ENCODE peak calls at places on chromosome X, in nine cellular contexts. S is progenitor cell of endocrine pancreas, O is spleen, J is NCI-H2081, I is H9, T is hypothalamus, H is AG10803, Q is NCI-H69, P is pons. L is an unnamed sample.

GRCh38 chrX:130083107-130083490 is 27.2 kb downstream of the ELF4 start:
- DNase-seq in P (no peak), I (no peak), S (no peak), H (no peak), Q (no peak), O (no peak), J (no peak), T (no peak), L (no peak)

GRCh38 chrX:132209527-132209926 is 9.7 kb downstream of the RAP2C start:
- DNase-seq in I (no peak), T (no peak), H (peak), P (no peak), O (no peak), Q (no peak), S (no peak), J (no peak), L (no peak)

GRCh38 chrX:48025561-48025960 is 18.8 kb downstream of the SPACA5 start:
- DNase-seq in T (no peak), I (peak), S (no peak), Q (peak), H (peak), J (peak), O (no peak), P (peak), L (peak)

GRCh38 chrX:2690856-2691542 is at the start of gene CD99:
- DNase-seq in P (peak), O (peak), H (peak), J (no peak), S (peak), T (no peak), Q (no peak), I (peak), L (no peak)

GRCh38 chrX:132940727-132941162 is 17.7 kb downstream of the HS6ST2 start:
- DNase-seq in S (no peak), Q (no peak), P (no peak), T (no peak), H (no peak), O (no peak), J (no peak), I (no peak), L (no peak)

GRCh38 chrX:8323356-8323755 is 141.3 kb upstream of the VCX3B start:
- DNase-seq in T (no peak), O (no peak), Q (no peak), P (no peak), H (no peak), S (no peak), J (no peak), I (peak), L (no peak)

GRCh38 chrX:140918398-140919043 is 83.9 kb upstream of the SPANXB1 start:
- DNase-seq in O (no peak), I (peak), J (peak), T (no peak), P (peak), Q (peak), S (no peak), H (peak), L (peak)

GRCh38 chrX:129795584-129795983 is 15.8 kb downstream of the SASH3 start:
- DNase-seq in Q (no peak), S (no peak), T (no peak), O (no peak), P (no peak), H (no peak), J (no peak), I (no peak), L (no peak)

GRCh38 chrX:41236629-41237028 is 97.3 kb upstream of the DDX3X start:
- DNase-seq in T (no peak), Q (no peak), I (no peak), S (no peak), H (peak), P (peak), J (no peak), O (no peak), L (no peak)

GRCh38 chrX:22325091-22325490 is 52.4 kb downstream of the CBLL2 start:
- DNase-seq in S (no peak), P (no peak), Q (no peak), T (no peak), H (peak), O (no peak), I (no peak), J (no peak), L (no peak)

GRCh38 chrX:71292669-71293379 is 8.7 kb upstream of the ITGB1BP2 start:
- DNase-seq in O (no peak), H (peak), S (no peak), P (no peak), I (no peak), J (no peak), Q (no peak), T (no peak), L (no peak)

GRCh38 chrX:9249452-9249851 is 215.4 kb upstream of the TBL1X start:
- DNase-seq in Q (no peak), I (no peak), H (no peak), P (no peak), S (no peak), J (no peak), O (no peak), T (no peak), L (no peak)

GRCh38 chrX:40152706-40153334 is 55.1 kb upstream of the BCOR start:
- DNase-seq in H (no peak), T (no peak), J (peak), I (peak), S (no peak), P (peak), Q (peak), O (peak), L (peak)

GRCh38 chrX:108309144-108309543 is 129.1 kb downstream of the COL4A6 start:
- DNase-seq in J (no peak), Q (no peak), S (no peak), I (no peak), P (no peak), O (no peak), H (no peak), T (no peak), L (no peak)

GRCh38 chrX:66020578-66021406 is 19.1 kb downstream of the VSIG4 start:
- DNase-seq in Q (no peak), P (no peak), H (no peak), S (no peak), I (no peak), J (no peak), O (no peak), T (no peak), L (no peak)

GRCh38 chrX:130091976-130092522 is 18.2 kb downstream of the ELF4 start:
- DNase-seq in H (no peak), Q (peak), J (no peak), P (no peak), S (no peak), T (no peak), I (peak), O (peak), L (no peak)

GRCh38 chrX:76918033-76918432 is 490.5 kb downstream of the MAGEE1 start:
- DNase-seq in H (no peak), T (no peak), P (no peak), O (no peak), Q (no peak), J (no peak), S (no peak), I (no peak), L (no peak)

GRCh38 chrX:97039363-97040029 is 155.8 kb downstream of the RPA4 start:
- DNase-seq in P (peak), Q (no peak), T (no peak), S (no peak), O (no peak), J (no peak), H (peak), I (no peak), L (peak)

GRCh38 chrX:47178337-47178736 is 15.3 kb upstream of the UBA1 start:
- DNase-seq in O (peak), T (no peak), H (no peak), S (no peak), Q (no peak), P (no peak), I (no peak), J (no peak), L (no peak)

GRCh38 chrX:15242899-15243555 is 26.9 kb downstream of the ASB9 start:
- DNase-seq in H (peak), J (peak), Q (peak), I (no peak), S (no peak), P (peak), O (no peak), T (no peak), L (peak)

GRCh38 chrX:12446342-12447075 is 308.2 kb downstream of the FRMPD4 start:
- DNase-seq in S (no peak), O (no peak), H (peak), T (no peak), I (no peak), J (no peak), P (no peak), Q (no peak), L (no peak)

GRCh38 chrX:129741880-129742758 is 3.3 kb downstream of the XPNPEP2 start:
- DNase-seq in P (no peak), I (peak), O (no peak), Q (peak), T (no peak), S (no peak), J (no peak), H (no peak), L (no peak)

GRCh38 chrX:138986235-138986634 is 274.7 kb upstream of the FGF13 start:
- DNase-seq in S (no peak), P (no peak), H (peak), J (no peak), I (no peak), Q (no peak), T (no peak), O (no peak), L (no peak)

GRCh38 chrX:109783712-109784109 is 50.7 kb upstream of the ACSL4 start:
- DNase-seq in T (no peak), H (no peak), S (no peak), J (no peak), I (no peak), O (no peak), P (no peak), Q (no peak), L (no peak)

GRCh38 chrX:137562096-137562495 is 3.8 kb upstream of the ZIC3 start:
- DNase-seq in H (no peak), T (no peak), I (no peak), Q (no peak), S (no peak), P (no peak), O (no peak), J (no peak), L (no peak)

GRCh38 chrX:53072418-53073114 is 9.6 kb upstream of the TSPYL2 start:
- DNase-seq in P (peak), Q (peak), S (no peak), I (no peak), T (no peak), H (no peak), J (no peak), O (peak), L (no peak)

GRCh38 chrX:135328421-135329005 is 19.2 kb downstream of the ETDC start:
- DNase-seq in O (no peak), Q (no peak), J (no peak), T (no peak), S (no peak), I (no peak), H (peak), P (no peak), L (no peak)

GRCh38 chrX:47484885-47485284 is 1.9 kb upstream of the ZNF41 start:
- DNase-seq in T (no peak), S (no peak), Q (no peak), H (no peak), P (no peak), O (no peak), I (no peak), J (no peak), L (no peak)

GRCh38 chrX:2819345-2820130 is 9.2 kb upstream of the GYG2 start:
- DNase-seq in O (no peak), T (no peak), I (no peak), H (peak), Q (no peak), S (no peak), P (no peak), J (no peak), L (no peak)

GRCh38 chrX:27445438-27445837 is 17.7 kb downstream of the PPP4R3C start:
- DNase-seq in I (no peak), P (no peak), T (no peak), J (no peak), O (no peak), Q (no peak), H (no peak), S (no peak), L (no peak)

GRCh38 chrX:70281951-70282350 is at the start of gene RAB41:
- DNase-seq in Q (no peak), T (no peak), S (no peak), J (no peak), H (no peak), O (no peak), P (no peak), I (no peak), L (no peak)

GRCh38 chrX:7068939-7069367 is 78.6 kb upstream of the STS start:
- DNase-seq in I (peak), Q (peak), H (no peak), J (no peak), P (no peak), T (no peak), S (no peak), O (no peak), L (no peak)

GRCh38 chrX:51395807-51396728 is 63.4 kb downstream of the NUDT10 start:
- DNase-seq in P (no peak), O (peak), J (peak), T (no peak), S (no peak), Q (no peak), H (no peak), I (peak), L (no peak)

GRCh38 chrX:131741103-131741581 is 197.3 kb downstream of the OR13H1 start:
- DNase-seq in P (no peak), Q (peak), S (no peak), J (peak), T (peak), O (peak), H (no peak), I (no peak), L (no peak)

GRCh38 chrX:136353519-136354095 is 52.8 kb downstream of the ADGRG4 start:
- DNase-seq in T (no peak), H (no peak), O (no peak), J (no peak), Q (no peak), I (no peak), S (no peak), P (no peak), L (no peak)

GRCh38 chrX:75226280-75226679 is 47.6 kb upstream of the UPRT start:
- DNase-seq in O (no peak), J (no peak), P (no peak), S (no peak), Q (no peak), I (no peak), T (no peak), H (no peak), L (no peak)

GRCh38 chrX:100864967-100865366 is 9.2 kb downstream of the NOX1 start:
- DNase-seq in H (peak), Q (peak), S (no peak), P (peak), O (no peak), J (no peak), I (no peak), T (no peak), L (no peak)

GRCh38 chrX:53093177-53093655 is 726 bp upstream of the KANTR start:
- DNase-seq in J (peak), H (peak), T (no peak), O (peak), Q (peak), S (peak), I (peak), P (peak), L (no peak)

GRCh38 chrX:133985164-133986007 is at the start of gene GPC3:
- DNase-seq in O (peak), S (peak), P (no peak), H (no peak), T (no peak), I (peak), Q (peak), J (peak), L (no peak)

L was measured in LNCaP clone FGC.